ENCODE peak calls at places on chromosomes 1 and 21, in eight cellular contexts. One of them, this sample, is unnamed.

GRCh38 chr21:38769253-38769780 is 36.4 kb upstream of the ETS2 start:
- DNase-seq in kidney epithelial cell: no peak
- DNase-seq in mesendoderm: no peak
- DNase-seq in PC-3: peak
- DNase-seq in stomach: no peak
- DNase-seq in Peyer's patch: no peak
- DNase-seq in epithelial cell of proximal tubule: no peak
- DNase-seq in epithelial cell of esophagus: no peak
- DNase-seq in this sample: no peak

GRCh38 chr1:163877016-163877415 is 555.3 kb downstream of the NUF2 start:
- DNase-seq in kidney epithelial cell: no peak
- DNase-seq in mesendoderm: no peak
- DNase-seq in PC-3: no peak
- DNase-seq in stomach: no peak
- DNase-seq in Peyer's patch: no peak
- DNase-seq in epithelial cell of proximal tubule: no peak
- DNase-seq in epithelial cell of esophagus: no peak
- DNase-seq in this sample: no peak

GRCh38 chr1:145858238-145858936 is 494 bp downstream of the PIAS3 start:
- DNase-seq in kidney epithelial cell: no peak
- DNase-seq in mesendoderm: peak
- DNase-seq in PC-3: peak
- DNase-seq in stomach: peak
- DNase-seq in Peyer's patch: peak
- DNase-seq in epithelial cell of proximal tubule: no peak
- DNase-seq in epithelial cell of esophagus: peak
- DNase-seq in this sample: peak

GRCh38 chr1:53145942-53146708 is 3.7 kb upstream of the SLC1A7 start:
- DNase-seq in kidney epithelial cell: peak
- DNase-seq in mesendoderm: peak
- DNase-seq in PC-3: peak
- DNase-seq in stomach: peak
- DNase-seq in Peyer's patch: peak
- DNase-seq in epithelial cell of proximal tubule: peak
- DNase-seq in epithelial cell of esophagus: peak
- DNase-seq in this sample: peak

GRCh38 chr21:45011911-45012660 is 62.3 kb upstream of the ADARB1 start:
- DNase-seq in kidney epithelial cell: peak
- DNase-seq in mesendoderm: peak
- DNase-seq in PC-3: peak
- DNase-seq in stomach: no peak
- DNase-seq in Peyer's patch: peak
- DNase-seq in epithelial cell of proximal tubule: peak
- DNase-seq in epithelial cell of esophagus: peak
- DNase-seq in this sample: peak

GRCh38 chr1:151693057-151693651 is 23.4 kb downstream of the CELF3 start:
- DNase-seq in kidney epithelial cell: no peak
- DNase-seq in mesendoderm: peak
- DNase-seq in PC-3: peak
- DNase-seq in stomach: no peak
- DNase-seq in Peyer's patch: no peak
- DNase-seq in epithelial cell of proximal tubule: no peak
- DNase-seq in epithelial cell of esophagus: peak
- DNase-seq in this sample: no peak

GRCh38 chr21:16713331-16714114 is 799.3 kb upstream of the CXADR start:
- DNase-seq in kidney epithelial cell: no peak
- DNase-seq in mesendoderm: no peak
- DNase-seq in PC-3: no peak
- DNase-seq in stomach: no peak
- DNase-seq in Peyer's patch: no peak
- DNase-seq in epithelial cell of proximal tubule: no peak
- DNase-seq in epithelial cell of esophagus: no peak
- DNase-seq in this sample: no peak

GRCh38 chr1:65310078-65310587 is 790 bp downstream of the DNAJC6 start:
- DNase-seq in kidney epithelial cell: no peak
- DNase-seq in mesendoderm: peak
- DNase-seq in PC-3: no peak
- DNase-seq in stomach: no peak
- DNase-seq in Peyer's patch: no peak
- DNase-seq in epithelial cell of proximal tubule: no peak
- DNase-seq in epithelial cell of esophagus: no peak
- DNase-seq in this sample: no peak

DNA sequence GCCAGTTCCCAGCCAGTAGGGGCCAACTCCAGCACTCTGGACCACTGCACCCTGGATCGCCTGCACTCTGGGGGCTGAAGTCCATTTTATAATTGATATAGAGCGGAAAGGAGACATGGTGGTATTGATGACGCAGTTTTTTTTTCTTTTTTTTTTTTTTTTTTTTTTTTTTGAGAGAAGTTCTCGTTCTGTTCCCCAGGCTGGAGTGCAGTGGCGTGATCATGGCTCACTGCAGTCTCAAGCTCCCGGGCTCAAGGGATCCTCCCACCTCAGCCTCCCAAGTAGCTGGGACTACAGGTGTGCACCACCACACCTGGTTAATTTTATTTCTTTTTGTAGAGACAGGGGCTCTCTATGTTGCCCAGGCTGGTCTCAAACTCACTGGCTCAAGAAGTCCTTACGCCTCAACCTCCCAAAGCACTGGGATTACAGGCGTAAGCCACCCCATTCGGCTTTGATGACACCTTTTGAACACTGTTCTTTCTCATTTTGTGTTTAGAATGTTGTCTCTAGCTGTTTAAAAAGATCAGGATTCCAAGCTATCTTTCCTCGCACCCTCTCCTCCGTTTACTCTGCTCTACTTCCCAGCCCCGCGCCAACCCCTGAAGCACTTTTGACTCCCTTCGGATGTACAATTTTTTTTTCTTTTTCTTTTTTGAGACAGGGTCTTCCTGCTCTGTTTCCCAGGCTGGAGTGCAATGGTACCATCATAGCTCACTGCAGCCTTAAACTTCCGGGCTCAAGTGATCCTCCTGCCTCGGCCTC is 960 bp downstream of the MX2 start:
- DNase-seq in kidney epithelial cell: no peak
- DNase-seq in mesendoderm: no peak
- DNase-seq in PC-3: no peak
- DNase-seq in stomach: no peak
- DNase-seq in Peyer's patch: peak
- DNase-seq in epithelial cell of proximal tubule: no peak
- DNase-seq in epithelial cell of esophagus: no peak
- DNase-seq in this sample: no peak
- H3K4me3 ChIP-seq in kidney epithelial cell: no peak
- H3K4me3 ChIP-seq in mesendoderm: no peak
- H3K4me3 ChIP-seq in PC-3: no peak
- H3K4me3 ChIP-seq in stomach: peak
- H3K4me3 ChIP-seq in Peyer's patch: peak
- H3K4me3 ChIP-seq in epithelial cell of proximal tubule: no peak
- H3K4me3 ChIP-seq in epithelial cell of esophagus: no peak
- H3K4me3 ChIP-seq in this sample: peak

DNA sequence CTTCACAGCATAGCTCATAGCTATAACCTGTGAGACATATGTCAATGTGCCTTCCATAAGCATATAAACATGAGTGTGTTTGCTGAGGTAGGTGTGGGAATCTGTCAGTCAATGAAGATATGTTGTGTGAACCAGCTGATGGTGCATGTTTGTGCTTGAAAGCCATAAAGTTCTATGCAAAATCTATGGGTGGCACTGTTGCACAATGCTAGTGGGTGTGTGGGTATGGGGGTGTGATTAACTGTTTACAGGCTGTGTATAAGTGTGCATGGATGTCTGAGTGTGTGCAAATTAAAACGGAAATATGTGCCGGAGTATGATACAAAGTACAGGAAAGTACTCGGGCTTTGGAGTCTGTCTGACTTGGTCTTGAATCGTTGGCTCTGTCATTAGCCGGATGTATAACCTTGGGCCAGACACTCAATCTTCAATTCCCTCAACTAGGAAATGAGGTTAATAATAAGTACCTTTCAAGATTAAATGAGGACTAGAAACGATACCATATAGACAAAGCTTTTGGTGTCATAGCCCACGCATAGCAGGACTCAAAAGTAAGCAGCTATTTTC is 926 bp upstream of the ATP2B4 start:
- DNase-seq in kidney epithelial cell: no peak
- DNase-seq in mesendoderm: no peak
- DNase-seq in PC-3: peak
- DNase-seq in stomach: no peak
- DNase-seq in Peyer's patch: no peak
- DNase-seq in epithelial cell of proximal tubule: no peak
- DNase-seq in epithelial cell of esophagus: peak
- DNase-seq in this sample: no peak
- H3K4me3 ChIP-seq in kidney epithelial cell: no peak
- H3K4me3 ChIP-seq in mesendoderm: no peak
- H3K4me3 ChIP-seq in PC-3: peak
- H3K4me3 ChIP-seq in stomach: peak
- H3K4me3 ChIP-seq in Peyer's patch: peak
- H3K4me3 ChIP-seq in epithelial cell of proximal tubule: no peak
- H3K4me3 ChIP-seq in epithelial cell of esophagus: no peak
- H3K4me3 ChIP-seq in this sample: no peak

GRCh38 chr1:67749844-67750689 is 65.1 kb downstream of the GADD45A start:
- DNase-seq in kidney epithelial cell: peak
- DNase-seq in mesendoderm: peak
- DNase-seq in PC-3: peak
- DNase-seq in stomach: no peak
- DNase-seq in Peyer's patch: no peak
- DNase-seq in epithelial cell of proximal tubule: peak
- DNase-seq in epithelial cell of esophagus: peak
- DNase-seq in this sample: no peak

GRCh38 chr1:67748147-67748546 is 63.1 kb downstream of the GADD45A start:
- DNase-seq in kidney epithelial cell: no peak
- DNase-seq in mesendoderm: no peak
- DNase-seq in PC-3: no peak
- DNase-seq in stomach: no peak
- DNase-seq in Peyer's patch: no peak
- DNase-seq in epithelial cell of proximal tubule: no peak
- DNase-seq in epithelial cell of esophagus: no peak
- DNase-seq in this sample: no peak

GRCh38 chr1:67748630-67749029 is 63.6 kb downstream of the GADD45A start:
- DNase-seq in kidney epithelial cell: peak
- DNase-seq in mesendoderm: no peak
- DNase-seq in PC-3: peak
- DNase-seq in stomach: no peak
- DNase-seq in Peyer's patch: no peak
- DNase-seq in epithelial cell of proximal tubule: peak
- DNase-seq in epithelial cell of esophagus: peak
- DNase-seq in this sample: no peak

GRCh38 chr1:67750690-67751052 is 65.7 kb downstream of the GADD45A start:
- DNase-seq in kidney epithelial cell: no peak
- DNase-seq in mesendoderm: no peak
- DNase-seq in PC-3: no peak
- DNase-seq in stomach: no peak
- DNase-seq in Peyer's patch: no peak
- DNase-seq in epithelial cell of proximal tubule: no peak
- DNase-seq in epithelial cell of esophagus: no peak
- DNase-seq in this sample: no peak

DNA sequence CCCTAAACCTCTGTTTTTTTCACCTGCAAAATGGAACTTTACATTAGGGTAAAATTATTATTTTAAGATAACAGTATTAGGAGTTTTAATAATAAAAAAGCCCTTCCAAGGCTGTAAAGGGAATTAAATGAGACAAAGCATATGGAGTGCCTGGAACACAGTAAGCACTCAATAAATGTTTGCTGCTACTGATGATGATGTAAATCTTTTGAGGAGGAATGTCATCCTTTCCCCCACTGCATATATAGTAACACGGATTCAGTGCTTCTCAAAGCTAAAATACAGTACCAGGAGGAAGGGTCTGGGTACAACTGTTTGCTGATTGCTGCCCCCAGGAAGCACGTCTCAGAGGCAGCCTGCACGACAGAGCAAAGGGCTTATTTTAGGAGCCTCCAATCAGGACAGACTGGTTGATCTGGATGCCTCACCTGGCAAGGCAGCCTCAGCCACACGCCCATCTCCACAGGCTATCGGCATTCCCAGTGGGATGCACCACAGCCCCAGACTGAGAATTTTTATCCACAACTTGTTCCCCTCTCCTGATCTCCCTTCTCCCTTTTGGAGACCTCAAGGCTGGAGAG is 64.4 kb downstream of the GADD45A start:
- DNase-seq in kidney epithelial cell: no peak
- DNase-seq in mesendoderm: peak
- DNase-seq in PC-3: no peak
- DNase-seq in stomach: peak
- DNase-seq in Peyer's patch: no peak
- DNase-seq in epithelial cell of proximal tubule: no peak
- DNase-seq in epithelial cell of esophagus: no peak
- DNase-seq in this sample: no peak
- H3K4me3 ChIP-seq in kidney epithelial cell: no peak
- H3K4me3 ChIP-seq in mesendoderm: no peak
- H3K4me3 ChIP-seq in PC-3: peak
- H3K4me3 ChIP-seq in stomach: no peak
- H3K4me3 ChIP-seq in Peyer's patch: no peak
- H3K4me3 ChIP-seq in epithelial cell of proximal tubule: peak
- H3K4me3 ChIP-seq in epithelial cell of esophagus: peak
- H3K4me3 ChIP-seq in this sample: no peak

DNA sequence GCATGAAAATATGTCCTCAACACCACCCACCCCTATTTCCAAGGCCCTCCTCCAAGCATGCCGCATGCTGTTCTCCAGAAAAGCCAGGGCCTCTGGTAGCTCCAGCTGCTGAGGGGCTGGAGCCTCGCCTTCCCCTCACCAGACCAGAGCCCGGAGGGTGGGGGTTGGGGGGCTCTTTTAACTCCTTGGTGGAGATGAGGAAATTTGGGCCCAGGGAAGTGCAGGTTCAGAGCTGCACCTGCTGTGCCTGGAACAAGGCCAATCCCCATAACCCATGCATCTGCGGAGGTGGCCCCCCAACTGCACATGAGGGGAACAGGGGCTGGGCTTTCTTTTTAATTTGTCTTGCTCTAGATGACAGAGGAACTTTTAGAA is 660 bp upstream of the SELENON start:
- DNase-seq in kidney epithelial cell: no peak
- DNase-seq in mesendoderm: no peak
- DNase-seq in PC-3: no peak
- DNase-seq in stomach: no peak
- DNase-seq in Peyer's patch: no peak
- DNase-seq in epithelial cell of proximal tubule: no peak
- DNase-seq in epithelial cell of esophagus: no peak
- DNase-seq in this sample: no peak
- H3K4me3 ChIP-seq in kidney epithelial cell: no peak
- H3K4me3 ChIP-seq in mesendoderm: no peak
- H3K4me3 ChIP-seq in PC-3: peak
- H3K4me3 ChIP-seq in stomach: peak
- H3K4me3 ChIP-seq in Peyer's patch: peak
- H3K4me3 ChIP-seq in epithelial cell of proximal tubule: peak
- H3K4me3 ChIP-seq in epithelial cell of esophagus: peak
- H3K4me3 ChIP-seq in this sample: peak

DNA sequence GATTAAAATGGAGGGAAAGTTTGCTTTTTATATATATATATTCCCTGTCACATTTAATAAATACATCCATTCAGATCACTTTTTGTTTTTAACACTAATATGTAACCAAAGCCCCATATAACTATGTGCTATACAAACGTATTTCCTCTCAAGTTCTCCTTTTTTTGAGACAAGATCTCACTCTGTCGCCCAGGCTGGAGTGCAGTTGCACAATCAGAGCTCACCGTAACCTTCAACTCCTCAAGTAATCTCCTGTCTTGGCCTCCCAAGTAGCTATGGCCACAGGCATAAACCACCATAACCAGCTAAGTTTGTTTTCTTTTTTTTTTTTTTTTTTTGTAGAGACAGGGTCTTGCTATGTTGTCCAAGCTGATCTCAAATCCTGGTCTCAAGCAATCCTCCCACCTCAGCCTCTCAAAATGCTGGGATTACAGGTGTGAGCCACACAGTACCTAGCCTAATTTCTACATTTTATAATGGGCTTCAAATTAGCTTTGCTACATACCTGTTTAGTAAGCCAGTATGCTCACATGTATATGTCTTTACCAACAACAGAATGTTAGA is 120.0 kb downstream of the TGFBR3 start:
- DNase-seq in kidney epithelial cell: no peak
- DNase-seq in mesendoderm: no peak
- DNase-seq in PC-3: no peak
- DNase-seq in stomach: no peak
- DNase-seq in Peyer's patch: no peak
- DNase-seq in epithelial cell of proximal tubule: no peak
- DNase-seq in epithelial cell of esophagus: no peak
- DNase-seq in this sample: no peak
- H3K4me3 ChIP-seq in kidney epithelial cell: no peak
- H3K4me3 ChIP-seq in mesendoderm: no peak
- H3K4me3 ChIP-seq in PC-3: no peak
- H3K4me3 ChIP-seq in stomach: no peak
- H3K4me3 ChIP-seq in Peyer's patch: no peak
- H3K4me3 ChIP-seq in epithelial cell of proximal tubule: no peak
- H3K4me3 ChIP-seq in epithelial cell of esophagus: no peak
- H3K4me3 ChIP-seq in this sample: no peak

This sample was measured in right cardiac atrium.